ENCODE peak calls at places on chromosomes 13 and 19, in four cellular contexts. One of them, this sample, is unnamed.

GRCh38 chr13:20696073-20696472 is 7.4 kb upstream of the IL17D start:
- DNase-seq in progenitor cell of endocrine pancreas: no peak
- DNase-seq in A549: no peak
- DNase-seq in keratinocyte: no peak
- DNase-seq in this sample: no peak

GRCh38 chr19:31438401-31439269 is 89.4 kb upstream of the TSHZ3 start:
- DNase-seq in progenitor cell of endocrine pancreas: no peak
- DNase-seq in A549: no peak
- DNase-seq in keratinocyte: no peak
- DNase-seq in this sample: no peak

GRCh38 chr13:50128406-50129048 is 113.3 kb downstream of the KCNRG start:
- DNase-seq in progenitor cell of endocrine pancreas: no peak
- DNase-seq in A549: no peak
- DNase-seq in keratinocyte: no peak
- DNase-seq in this sample: no peak

GRCh38 chr13:53010374-53011105 is 18.1 kb upstream of the OLFM4 start:
- DNase-seq in progenitor cell of endocrine pancreas: no peak
- DNase-seq in A549: no peak
- DNase-seq in keratinocyte: peak; percentile 2
- DNase-seq in this sample: no peak

GRCh38 chr13:75136151-75136550 is 345.8 kb downstream of the TBC1D4 start:
- DNase-seq in progenitor cell of endocrine pancreas: no peak
- DNase-seq in A549: no peak
- DNase-seq in keratinocyte: no peak
- DNase-seq in this sample: no peak

GRCh38 chr19:34411216-34411615 is 7.0 kb downstream of the PDCD2L start:
- DNase-seq in progenitor cell of endocrine pancreas: no peak
- DNase-seq in A549: no peak
- DNase-seq in keratinocyte: no peak
- DNase-seq in this sample: no peak

GRCh38 chr13:71775946-71776345 is 91.1 kb downstream of the DACH1 start:
- DNase-seq in progenitor cell of endocrine pancreas: no peak
- DNase-seq in A549: no peak
- DNase-seq in keratinocyte: no peak
- DNase-seq in this sample: no peak

GRCh38 chr19:44856438-44857083 is 10.5 kb downstream of the NECTIN2 start:
- DNase-seq in progenitor cell of endocrine pancreas: no peak
- DNase-seq in A549: no peak
- DNase-seq in keratinocyte: no peak
- DNase-seq in this sample: no peak

GRCh38 chr13:95155093-95155492 is 146.2 kb downstream of the ABCC4 start:
- DNase-seq in progenitor cell of endocrine pancreas: no peak
- DNase-seq in A549: peak; percentile 30
- DNase-seq in keratinocyte: no peak
- DNase-seq in this sample: no peak

GRCh38 chr13:110283661-110284516 is 23.1 kb downstream of the COL4A1 start:
- DNase-seq in progenitor cell of endocrine pancreas: no peak
- DNase-seq in A549: no peak
- DNase-seq in keratinocyte: no peak
- DNase-seq in this sample: no peak

GRCh38 chr13:37194428-37194861 is 89.0 kb upstream of the CSNK1A1L start:
- DNase-seq in progenitor cell of endocrine pancreas: no peak
- DNase-seq in A549: no peak
- DNase-seq in keratinocyte: no peak
- DNase-seq in this sample: no peak

GRCh38 chr13:42215578-42216421 is 56.2 kb upstream of the AKAP11 start:
- DNase-seq in progenitor cell of endocrine pancreas: no peak
- DNase-seq in A549: peak; percentile 40
- DNase-seq in keratinocyte: no peak
- DNase-seq in this sample: no peak

GRCh38 chr13:39037410-39037879 is 444 bp downstream of the PROSER1 start:
- DNase-seq in progenitor cell of endocrine pancreas: peak; percentile 77
- DNase-seq in A549: no peak
- DNase-seq in keratinocyte: no peak
- DNase-seq in this sample: no peak

GRCh38 chr19:15680923-15681322 is 8.0 kb downstream of the CYP4F12 start:
- DNase-seq in progenitor cell of endocrine pancreas: no peak
- DNase-seq in A549: no peak
- DNase-seq in keratinocyte: no peak
- DNase-seq in this sample: no peak

GRCh38 chr13:36344886-36345437 is 1.2 kb downstream of the SPART start:
- DNase-seq in progenitor cell of endocrine pancreas: no peak
- DNase-seq in A549: no peak
- DNase-seq in keratinocyte: no peak
- DNase-seq in this sample: no peak

GRCh38 chr19:31316201-31316951 is 32.9 kb downstream of the TSHZ3 start:
- DNase-seq in progenitor cell of endocrine pancreas: no peak
- DNase-seq in A549: no peak
- DNase-seq in keratinocyte: no peak
- DNase-seq in this sample: no peak

GRCh38 chr13:57408312-57408711 is 223.2 kb upstream of the PCDH17 start:
- DNase-seq in progenitor cell of endocrine pancreas: no peak
- DNase-seq in A549: no peak
- DNase-seq in keratinocyte: no peak
- DNase-seq in this sample: no peak

GRCh38 chr13:67134322-67135129 is 95.6 kb downstream of the PCDH9 start:
- DNase-seq in progenitor cell of endocrine pancreas: no peak
- DNase-seq in A549: no peak
- DNase-seq in keratinocyte: no peak
- DNase-seq in this sample: no peak

GRCh38 chr19:13012690-13013608 is 17.7 kb downstream of the NFIX start:
- DNase-seq in progenitor cell of endocrine pancreas: no peak
- DNase-seq in A549: no peak
- DNase-seq in keratinocyte: no peak
- DNase-seq in this sample: no peak

GRCh38 chr13:102877285-102877684 is 31.5 kb downstream of the ERCC5 start:
- DNase-seq in progenitor cell of endocrine pancreas: no peak
- DNase-seq in A549: no peak
- DNase-seq in keratinocyte: no peak
- DNase-seq in this sample: no peak

GRCh38 chr19:3109491-3109890 is 15.3 kb downstream of the GNA11 start:
- DNase-seq in progenitor cell of endocrine pancreas: no peak
- DNase-seq in A549: no peak
- DNase-seq in keratinocyte: no peak
- DNase-seq in this sample: peak; percentile 90

GRCh38 chr13:33125821-33126570 is 109.8 kb downstream of the KL start:
- DNase-seq in progenitor cell of endocrine pancreas: no peak
- DNase-seq in A549: peak; percentile 87
- DNase-seq in keratinocyte: peak; percentile 76
- DNase-seq in this sample: no peak

GRCh38 chr13:44368062-44368591 is 5.5 kb upstream of the SERP2 start:
- DNase-seq in progenitor cell of endocrine pancreas: no peak
- DNase-seq in A549: peak; percentile 11
- DNase-seq in keratinocyte: no peak
- DNase-seq in this sample: no peak

GRCh38 chr13:98345103-98345899 is 168.2 kb upstream of the RNF113B start:
- DNase-seq in progenitor cell of endocrine pancreas: no peak
- DNase-seq in A549: no peak
- DNase-seq in keratinocyte: no peak
- DNase-seq in this sample: no peak

GRCh38 chr13:82933986-82934385 is 948.3 kb downstream of the SLITRK1 start:
- DNase-seq in progenitor cell of endocrine pancreas: no peak
- DNase-seq in A549: no peak
- DNase-seq in keratinocyte: no peak
- DNase-seq in this sample: no peak
- TF ChIP-seq CTCF in progenitor cell of endocrine pancreas: no peak
- TF ChIP-seq CTCF in A549: no peak
- TF ChIP-seq CTCF in keratinocyte: no peak
- TF ChIP-seq CTCF in this sample: no peak

GRCh38 chr19:54102421-54103169 is at the start of gene NDUFA3:
- DNase-seq in progenitor cell of endocrine pancreas: peak; percentile 92
- DNase-seq in A549: peak; percentile 99
- DNase-seq in keratinocyte: peak; percentile 92
- DNase-seq in this sample: peak; percentile 99
- TF ChIP-seq CTCF in progenitor cell of endocrine pancreas: no peak
- TF ChIP-seq CTCF in A549: no peak
- TF ChIP-seq CTCF in keratinocyte: no peak
- TF ChIP-seq CTCF in this sample: no peak

GRCh38 chr19:49758292-49758691 is 4.8 kb downstream of the TSKS start:
- DNase-seq in progenitor cell of endocrine pancreas: no peak
- DNase-seq in A549: no peak
- DNase-seq in keratinocyte: no peak
- DNase-seq in this sample: no peak

GRCh38 chr19:49761249-49761624 is 1.9 kb downstream of the TSKS start:
- DNase-seq in progenitor cell of endocrine pancreas: no peak
- DNase-seq in A549: no peak
- DNase-seq in keratinocyte: no peak
- DNase-seq in this sample: no peak

GRCh38 chr19:49764341-49764740 is 1.2 kb upstream of the TSKS start:
- DNase-seq in progenitor cell of endocrine pancreas: no peak
- DNase-seq in A549: no peak
- DNase-seq in keratinocyte: no peak
- DNase-seq in this sample: no peak

GRCh38 chr19:49763230-49763629 is at the start of gene TSKS:
- DNase-seq in progenitor cell of endocrine pancreas: no peak
- DNase-seq in A549: no peak
- DNase-seq in keratinocyte: no peak
- DNase-seq in this sample: no peak

GRCh38 chr19:49761625-49762311 is 1.3 kb downstream of the TSKS start:
- DNase-seq in progenitor cell of endocrine pancreas: no peak
- DNase-seq in A549: peak; percentile 45
- DNase-seq in keratinocyte: no peak
- DNase-seq in this sample: no peak
- TF ChIP-seq CTCF in progenitor cell of endocrine pancreas: no peak
- TF ChIP-seq CTCF in A549: no peak
- TF ChIP-seq CTCF in keratinocyte: peak; percentile 60
- TF ChIP-seq CTCF in this sample: peak; percentile 48

DNA sequence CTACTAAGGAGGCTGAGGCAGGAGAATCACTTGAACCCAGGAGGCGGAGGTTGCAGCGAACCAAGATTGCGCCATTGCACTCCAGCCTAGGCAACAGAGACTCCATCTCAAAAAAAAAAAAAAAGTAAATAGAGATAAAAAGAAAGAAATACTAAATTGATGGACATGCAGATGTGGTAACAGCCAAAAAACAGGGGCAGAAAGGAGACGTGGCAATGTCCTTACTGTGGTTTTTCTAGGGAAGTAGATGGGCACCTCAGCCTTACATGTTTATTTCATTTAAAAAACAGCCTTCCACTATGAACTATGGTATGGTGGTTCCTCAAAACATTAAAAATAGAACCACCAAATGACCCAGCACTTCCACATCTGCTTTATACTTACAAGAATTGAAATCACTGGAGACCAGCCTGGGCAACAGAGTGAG is 6.5 kb upstream of the EIF3G start:
- DNase-seq in progenitor cell of endocrine pancreas: no peak
- DNase-seq in A549: no peak
- DNase-seq in keratinocyte: no peak
- DNase-seq in this sample: no peak
- TF ChIP-seq CTCF in progenitor cell of endocrine pancreas: no peak
- TF ChIP-seq CTCF in A549: no peak
- TF ChIP-seq CTCF in keratinocyte: no peak
- TF ChIP-seq CTCF in this sample: no peak

GRCh38 chr19:39037194-39037593 is 4.8 kb upstream of the FBXO27 start:
- DNase-seq in progenitor cell of endocrine pancreas: no peak
- DNase-seq in A549: no peak
- DNase-seq in keratinocyte: no peak
- DNase-seq in this sample: no peak

GRCh38 chr19:39032164-39032918 is at the start of gene FBXO27:
- DNase-seq in progenitor cell of endocrine pancreas: peak; percentile 15
- DNase-seq in A549: peak; percentile 37
- DNase-seq in keratinocyte: no peak
- DNase-seq in this sample: peak; percentile 87

DNA sequence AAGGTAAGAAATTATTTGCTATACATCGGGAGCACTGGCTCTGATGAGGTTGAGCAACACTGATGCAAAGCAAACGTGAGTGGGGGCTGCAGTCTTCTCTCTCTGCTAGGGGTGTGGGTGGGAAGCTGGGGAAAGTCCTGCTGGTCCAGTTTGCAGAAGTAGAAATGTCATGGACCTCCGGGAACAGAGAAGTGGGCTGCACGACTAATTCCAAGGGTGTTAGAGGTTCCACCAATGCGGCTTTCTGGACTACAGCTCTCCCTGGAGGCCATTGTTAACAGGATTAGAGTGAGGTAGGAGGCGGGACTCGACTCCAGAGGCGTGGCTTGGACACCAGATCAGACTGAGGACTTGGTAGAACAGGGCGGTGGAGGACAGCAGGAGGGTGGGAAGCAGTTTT is 5.7 kb upstream of the FBXO27 start:
- DNase-seq in progenitor cell of endocrine pancreas: no peak
- DNase-seq in A549: peak; percentile 82
- DNase-seq in keratinocyte: no peak
- DNase-seq in this sample: no peak
- TF ChIP-seq CTCF in progenitor cell of endocrine pancreas: peak; percentile 13
- TF ChIP-seq CTCF in A549: peak; percentile 48
- TF ChIP-seq CTCF in keratinocyte: peak; percentile 63
- TF ChIP-seq CTCF in this sample: peak; percentile 56

DNA sequence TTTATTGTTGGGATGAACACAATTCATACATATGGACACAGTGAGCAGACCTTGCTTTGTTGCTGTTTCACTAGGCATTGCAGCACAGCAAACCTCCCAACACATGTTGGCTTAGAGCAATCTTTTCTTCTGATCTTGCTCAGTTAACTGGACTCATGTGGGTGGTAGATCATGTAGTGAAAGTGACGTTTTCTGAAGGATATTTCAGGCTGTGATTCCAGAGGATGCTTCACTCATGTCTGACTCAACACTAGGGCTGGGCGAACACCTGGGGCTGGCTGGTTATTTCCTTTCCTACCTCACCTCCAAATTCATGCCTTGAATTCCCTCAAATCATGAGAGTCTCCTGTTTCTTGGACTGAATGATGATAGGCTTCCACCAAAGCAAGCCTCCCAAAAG is 14.3 kb upstream of the LGALS13 start:
- DNase-seq in progenitor cell of endocrine pancreas: no peak
- DNase-seq in A549: no peak
- DNase-seq in keratinocyte: no peak
- DNase-seq in this sample: no peak
- TF ChIP-seq CTCF in progenitor cell of endocrine pancreas: no peak
- TF ChIP-seq CTCF in A549: no peak
- TF ChIP-seq CTCF in keratinocyte: no peak
- TF ChIP-seq CTCF in this sample: no peak

DNA sequence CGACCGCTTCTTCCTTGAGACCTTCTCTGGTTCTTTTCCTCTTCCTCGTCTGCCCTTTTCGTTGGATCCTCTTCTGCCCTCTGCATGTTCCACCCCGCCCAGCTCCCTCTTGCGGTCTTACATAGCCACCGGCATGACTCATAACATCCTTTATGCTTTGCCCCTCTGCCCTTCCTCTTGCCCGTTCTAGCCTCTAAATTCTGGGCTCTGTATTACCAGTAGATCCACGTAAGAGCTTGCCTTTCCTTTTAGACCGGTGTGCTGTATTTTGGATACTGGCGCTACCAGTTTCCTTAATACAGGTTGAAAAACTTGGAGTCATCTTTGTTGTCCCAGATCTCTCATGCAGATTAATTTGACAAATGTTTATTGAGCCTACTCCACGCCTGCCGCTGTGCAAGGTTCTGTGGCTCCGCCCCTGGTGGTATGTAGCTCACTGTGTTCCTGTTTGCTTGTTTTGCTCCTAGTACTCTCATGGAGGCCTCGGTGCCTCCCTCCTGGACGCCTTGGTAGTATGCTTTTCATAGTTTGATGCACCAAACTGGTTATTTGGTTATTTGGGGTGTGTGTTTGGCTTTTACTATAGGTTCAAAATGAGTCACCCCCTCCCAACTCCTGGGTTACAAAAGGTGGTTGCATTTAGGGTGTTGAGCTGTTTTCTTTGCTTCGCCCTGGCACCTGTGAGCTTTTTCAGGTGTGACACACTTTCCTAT is 1.7 kb downstream of the GTF3A start:
- DNase-seq in progenitor cell of endocrine pancreas: no peak
- DNase-seq in A549: peak; percentile 80
- DNase-seq in keratinocyte: peak; percentile 67
- DNase-seq in this sample: no peak
- TF ChIP-seq CTCF in progenitor cell of endocrine pancreas: peak; percentile 53
- TF ChIP-seq CTCF in A549: peak; percentile 37
- TF ChIP-seq CTCF in keratinocyte: peak; percentile 58
- TF ChIP-seq CTCF in this sample: peak; percentile 76

This sample was measured in chondrocyte.